ENCODE peak calls at places on chromosomes 13 and 19, in six cellular contexts. One of them, this sample, is unnamed. For H3K4me1 and H3K9me3, the result is how much of the 10 kb centered on the place peaks cover.

GRCh38 chr13:114313061-114313860 is 1.0 kb upstream of the CHAMP1 start:
- DNase-seq in stomach: no peak
- DNase-seq in H1: no peak
- DNase-seq in HCT116: no peak
- DNase-seq in breast epithelium: no peak
- DNase-seq in endothelial cell of umbilical vein: peak
- DNase-seq in this sample: no peak

GRCh38 chr13:51818276-51818675 is 14.3 kb upstream of the DHRS12 start:
- DNase-seq in stomach: no peak
- DNase-seq in breast epithelium: no peak
- DNase-seq in endothelial cell of umbilical vein: no peak
- DNase-seq in HCT116: no peak
- DNase-seq in H1: no peak
- DNase-seq in this sample: peak

GRCh38 chr19:18393836-18394235 is 3.6 kb downstream of the LRRC25 start:
- DNase-seq in stomach: peak
- DNase-seq in endothelial cell of umbilical vein: no peak
- DNase-seq in HCT116: no peak
- DNase-seq in breast epithelium: no peak
- DNase-seq in H1: no peak
- DNase-seq in this sample: no peak

GRCh38 chr13:46751811-46752635 is 44.9 kb downstream of the ESD start:
- DNase-seq in stomach: no peak
- DNase-seq in HCT116: no peak
- DNase-seq in endothelial cell of umbilical vein: no peak
- DNase-seq in breast epithelium: no peak
- DNase-seq in H1: no peak
- DNase-seq in this sample: no peak

GRCh38 chr19:3493651-3494050 is 6.8 kb downstream of the DOHH start:
- DNase-seq in breast epithelium: no peak
- DNase-seq in H1: no peak
- DNase-seq in HCT116: no peak
- DNase-seq in endothelial cell of umbilical vein: no peak
- DNase-seq in stomach: no peak
- DNase-seq in this sample: no peak

GRCh38 chr13:24165746-24166145 is 5.2 kb downstream of the SPATA13 start:
- DNase-seq in endothelial cell of umbilical vein: peak
- DNase-seq in breast epithelium: no peak
- DNase-seq in stomach: no peak
- DNase-seq in HCT116: no peak
- DNase-seq in H1: no peak
- DNase-seq in this sample: no peak

GRCh38 chr19:49145485-49146407 is 9.4 kb downstream of the HRC start:
- DNase-seq in stomach: peak
- DNase-seq in breast epithelium: peak
- DNase-seq in endothelial cell of umbilical vein: peak
- DNase-seq in HCT116: peak
- DNase-seq in H1: no peak
- DNase-seq in this sample: peak

GRCh38 chr13:50742353-50742752 is 101.1 kb downstream of the DLEU7 start:
- DNase-seq in endothelial cell of umbilical vein: no peak
- DNase-seq in H1: no peak
- DNase-seq in breast epithelium: no peak
- DNase-seq in HCT116: no peak
- DNase-seq in stomach: no peak
- DNase-seq in this sample: no peak

GRCh38 chr13:105936816-105937215 is 598.6 kb downstream of the EFNB2 start:
- DNase-seq in endothelial cell of umbilical vein: no peak
- DNase-seq in HCT116: no peak
- DNase-seq in H1: no peak
- DNase-seq in breast epithelium: no peak
- DNase-seq in stomach: no peak
- DNase-seq in this sample: no peak

GRCh38 chr13:105345116-105345515 is 1190.3 kb downstream of the EFNB2 start:
- DNase-seq in endothelial cell of umbilical vein: no peak
- DNase-seq in H1: no peak
- DNase-seq in HCT116: no peak
- DNase-seq in breast epithelium: no peak
- DNase-seq in stomach: no peak
- DNase-seq in this sample: no peak

GRCh38 chr13:41008349-41008980 is 10.7 kb downstream of the ELF1 start:
- DNase-seq in H1: no peak
- DNase-seq in breast epithelium: no peak
- DNase-seq in HCT116: no peak
- DNase-seq in stomach: no peak
- DNase-seq in endothelial cell of umbilical vein: no peak
- DNase-seq in this sample: no peak

GRCh38 chr19:55283548-55284393 is at the start of gene BRSK1:
- DNase-seq in breast epithelium: no peak
- DNase-seq in stomach: peak
- DNase-seq in H1: no peak
- DNase-seq in endothelial cell of umbilical vein: no peak
- DNase-seq in HCT116: peak
- DNase-seq in this sample: peak

GRCh38 chr13:44191504-44192171 is 182.0 kb upstream of the SERP2 start:
- DNase-seq in endothelial cell of umbilical vein: peak
- DNase-seq in stomach: peak
- DNase-seq in HCT116: peak
- DNase-seq in breast epithelium: peak
- DNase-seq in H1: no peak
- DNase-seq in this sample: no peak

GRCh38 chr13:84032116-84032515 is 149.8 kb upstream of the SLITRK1 start:
- DNase-seq in stomach: no peak
- DNase-seq in breast epithelium: no peak
- DNase-seq in endothelial cell of umbilical vein: no peak
- DNase-seq in HCT116: no peak
- DNase-seq in H1: no peak
- DNase-seq in this sample: no peak

GRCh38 chr13:28678809-28679208 is 19.9 kb downstream of the POMP start:
- DNase-seq in stomach: no peak
- DNase-seq in HCT116: no peak
- DNase-seq in breast epithelium: no peak
- DNase-seq in H1: no peak
- DNase-seq in endothelial cell of umbilical vein: peak
- DNase-seq in this sample: no peak

GRCh38 chr19:33350538-33351309 is 22.8 kb upstream of the CEBPG start:
- DNase-seq in stomach: no peak
- DNase-seq in breast epithelium: peak
- DNase-seq in HCT116: no peak
- DNase-seq in H1: no peak
- DNase-seq in endothelial cell of umbilical vein: no peak
- DNase-seq in this sample: peak

GRCh38 chr19:28920269-28921066 is 292.5 kb downstream of the UQCRFS1 start:
- DNase-seq in HCT116: no peak
- DNase-seq in breast epithelium: no peak
- DNase-seq in endothelial cell of umbilical vein: no peak
- DNase-seq in stomach: no peak
- DNase-seq in H1: peak
- DNase-seq in this sample: no peak

GRCh38 chr19:17829855-17830566 is 8.7 kb upstream of the INSL3 start:
- DNase-seq in endothelial cell of umbilical vein: no peak
- DNase-seq in H1: peak
- DNase-seq in stomach: no peak
- DNase-seq in breast epithelium: no peak
- DNase-seq in HCT116: peak
- DNase-seq in this sample: peak

GRCh38 chr13:22064854-22065646 is 394.2 kb downstream of the FGF9 start:
- DNase-seq in breast epithelium: no peak
- DNase-seq in H1: no peak
- DNase-seq in endothelial cell of umbilical vein: no peak
- DNase-seq in stomach: no peak
- DNase-seq in HCT116: no peak
- DNase-seq in this sample: no peak

GRCh38 chr19:49581007-49581508 is at the start of gene PRRG2:
- DNase-seq in breast epithelium: peak
- DNase-seq in H1: no peak
- DNase-seq in HCT116: peak
- DNase-seq in endothelial cell of umbilical vein: no peak
- DNase-seq in stomach: peak
- DNase-seq in this sample: no peak

GRCh38 chr13:99506632-99507031 is 5.4 kb downstream of the TM9SF2 start:
- DNase-seq in breast epithelium: no peak
- DNase-seq in H1: no peak
- DNase-seq in HCT116: no peak
- DNase-seq in endothelial cell of umbilical vein: no peak
- DNase-seq in stomach: no peak
- DNase-seq in this sample: no peak

GRCh38 chr19:14337510-14337909 is 43.7 kb upstream of the ADGRE5 start:
- DNase-seq in breast epithelium: no peak
- DNase-seq in endothelial cell of umbilical vein: peak
- DNase-seq in H1: no peak
- DNase-seq in HCT116: peak
- DNase-seq in stomach: peak
- DNase-seq in this sample: no peak

GRCh38 chr13:57632276-57633140 is 964 bp downstream of the PCDH17 start:
- DNase-seq in endothelial cell of umbilical vein: peak
- DNase-seq in stomach: no peak
- DNase-seq in H1: no peak
- DNase-seq in breast epithelium: no peak
- DNase-seq in HCT116: no peak
- DNase-seq in this sample: peak

GRCh38 chr13:32001392-32001768 is 30.2 kb upstream of the FRY start:
- DNase-seq in HCT116: peak
- DNase-seq in H1: no peak
- DNase-seq in stomach: no peak
- DNase-seq in endothelial cell of umbilical vein: peak
- DNase-seq in breast epithelium: no peak
- DNase-seq in this sample: no peak

GRCh38 chr19:4374451-4375163 is 25.7 kb downstream of the SH3GL1 start:
- DNase-seq in endothelial cell of umbilical vein: peak
- DNase-seq in H1: no peak
- DNase-seq in HCT116: peak
- DNase-seq in stomach: peak
- DNase-seq in breast epithelium: no peak
- DNase-seq in this sample: peak

GRCh38 chr19:11091343-11092153 is 2.3 kb downstream of the LDLR start:
- DNase-seq in stomach: peak
- DNase-seq in HCT116: peak
- DNase-seq in endothelial cell of umbilical vein: peak
- DNase-seq in H1: no peak
- DNase-seq in breast epithelium: peak
- DNase-seq in this sample: peak

GRCh38 chr19:2268861-2269243 is 12.6 kb upstream of the JSRP1 start:
- DNase-seq in H1: no peak
- DNase-seq in breast epithelium: no peak
- DNase-seq in HCT116: no peak
- DNase-seq in stomach: no peak
- DNase-seq in endothelial cell of umbilical vein: no peak
- DNase-seq in this sample: no peak

GRCh38 chr19:2269244-2270156 is 12.5 kb downstream of the PEAK3 start:
- DNase-seq in endothelial cell of umbilical vein: peak
- DNase-seq in stomach: peak
- DNase-seq in HCT116: peak
- DNase-seq in breast epithelium: peak
- DNase-seq in H1: peak
- DNase-seq in this sample: peak

GRCh38 chr19:2270157-2270571 is 11.8 kb downstream of the PEAK3 start:
- DNase-seq in H1: no peak
- DNase-seq in breast epithelium: no peak
- DNase-seq in stomach: no peak
- DNase-seq in endothelial cell of umbilical vein: no peak
- DNase-seq in HCT116: no peak
- DNase-seq in this sample: peak

GRCh38 chr19:2271516-2272103 is 10.4 kb downstream of the PEAK3 start:
- DNase-seq in HCT116: no peak
- DNase-seq in breast epithelium: no peak
- DNase-seq in endothelial cell of umbilical vein: no peak
- DNase-seq in H1: no peak
- DNase-seq in stomach: no peak
- DNase-seq in this sample: no peak

DNA sequence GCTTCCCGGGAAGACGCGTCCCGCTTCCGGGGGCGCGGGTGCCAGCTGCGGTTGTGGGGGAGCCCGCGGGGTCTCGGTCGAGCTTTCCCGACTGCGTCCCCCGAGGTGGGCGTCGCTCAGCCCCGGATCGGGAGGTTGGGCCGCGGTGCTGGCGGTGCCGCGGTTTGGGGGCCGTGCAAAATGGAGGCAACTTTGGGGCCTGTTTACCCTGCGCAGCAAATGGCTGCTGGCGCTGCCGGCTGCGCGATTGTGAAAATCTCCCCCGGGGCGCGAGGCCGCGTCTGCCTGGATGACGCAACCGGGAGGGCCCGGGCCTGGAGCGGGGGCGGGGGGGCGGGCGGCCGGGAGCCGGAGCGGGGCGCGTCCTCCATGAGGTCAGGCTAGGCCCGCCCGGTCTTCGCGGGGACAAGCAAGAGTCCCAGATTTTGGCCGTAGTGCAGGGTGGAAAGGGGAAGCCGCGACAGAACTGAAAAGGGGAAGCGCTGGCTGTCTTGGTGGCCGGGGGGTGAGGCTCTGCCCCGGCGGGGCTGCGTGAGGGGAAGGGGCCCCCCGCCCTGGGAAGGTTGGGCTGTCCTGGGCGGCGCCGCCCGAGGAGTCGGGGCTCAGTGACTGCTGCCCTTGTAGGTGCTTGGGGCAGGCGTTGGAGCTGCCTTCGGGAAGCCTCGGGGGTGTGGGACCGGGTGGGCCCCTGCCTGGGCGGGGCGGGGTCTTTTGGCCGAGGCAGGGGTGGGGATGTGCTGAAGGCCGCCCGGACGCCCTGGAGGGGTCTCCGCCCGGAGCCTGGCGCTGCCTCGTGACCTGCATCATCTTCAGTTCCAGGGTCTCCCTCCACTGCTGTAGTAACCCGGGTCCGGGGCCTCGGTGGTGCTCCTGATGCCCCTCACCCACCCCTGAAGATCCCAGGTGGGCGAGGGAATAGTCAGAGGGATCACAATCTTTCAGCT is 11.1 kb downstream of the PEAK3 start:
- DNase-seq in HCT116: no peak
- DNase-seq in H1: no peak
- DNase-seq in breast epithelium: peak
- DNase-seq in endothelial cell of umbilical vein: peak
- DNase-seq in stomach: peak
- DNase-seq in this sample: peak
- H3K4me1 ChIP-seq in HCT116: under half
- H3K4me1 ChIP-seq in H1: under half
- H3K4me1 ChIP-seq in breast epithelium: under half
- H3K4me1 ChIP-seq in endothelial cell of umbilical vein: under half
- H3K4me1 ChIP-seq in stomach: half or more
- H3K4me1 ChIP-seq in this sample: half or more

GRCh38 chr19:57389730-57390598 is at the start of gene ZNF548:
- DNase-seq in stomach: peak
- DNase-seq in HCT116: peak
- DNase-seq in breast epithelium: peak
- DNase-seq in H1: peak
- DNase-seq in endothelial cell of umbilical vein: peak
- DNase-seq in this sample: peak
- TF ChIP-seq POLR2AphosphoS5 in stomach: peak
- TF ChIP-seq POLR2AphosphoS5 in HCT116: no peak
- TF ChIP-seq POLR2AphosphoS5 in breast epithelium: peak
- TF ChIP-seq POLR2AphosphoS5 in H1: peak
- TF ChIP-seq POLR2AphosphoS5 in endothelial cell of umbilical vein: peak
- TF ChIP-seq POLR2AphosphoS5 in this sample: peak

GRCh38 chr19:58020985-58021384 is 12.8 kb upstream of the ZSCAN1 start:
- DNase-seq in H1: no peak
- DNase-seq in stomach: no peak
- DNase-seq in breast epithelium: no peak
- DNase-seq in endothelial cell of umbilical vein: no peak
- DNase-seq in HCT116: no peak
- DNase-seq in this sample: no peak
- H3K9me3 ChIP-seq in H1: under half
- H3K9me3 ChIP-seq in stomach: under half
- H3K9me3 ChIP-seq in breast epithelium: under half
- H3K9me3 ChIP-seq in endothelial cell of umbilical vein: under half
- H3K9me3 ChIP-seq in HCT116: under half
- H3K9me3 ChIP-seq in this sample: under half

GRCh38 chr19:51531349-51532315 is at the start of gene SIGLEC6:
- DNase-seq in HCT116: no peak
- DNase-seq in breast epithelium: no peak
- DNase-seq in H1: no peak
- DNase-seq in stomach: peak
- DNase-seq in endothelial cell of umbilical vein: no peak
- DNase-seq in this sample: peak
- H3K4me1 ChIP-seq in HCT116: under half
- H3K4me1 ChIP-seq in breast epithelium: under half
- H3K4me1 ChIP-seq in H1: under half
- H3K4me1 ChIP-seq in stomach: under half
- H3K4me1 ChIP-seq in endothelial cell of umbilical vein: under half
- H3K4me1 ChIP-seq in this sample: under half

This sample was measured in sigmoid colon.